ENCODE peak calls at places on chromosomes 7 and 10, in eight cellular contexts. O, N, W, Q, R, G, D and V are unnamed samples.

GRCh38 chr7:100965723-100966541 is 3.4 kb upstream of the MUC12 start:
- DNase-seq in W (peak; percentile 81), D (peak; percentile 99), O (peak; percentile 88), G (peak; percentile 95), Q (peak; percentile 99), R (peak; percentile 95), N (peak; percentile 84), V (peak; percentile 99)

GRCh38 chr10:119409906-119410305 is 132.6 kb downstream of the RGS10 start:
- DNase-seq in D (no peak), G (no peak), Q (peak; percentile 47), W (no peak), N (no peak), O (no peak), R (no peak), V (no peak)

GRCh38 chr10:65805993-65806392 is 1119.8 kb upstream of the LRRTM3 start:
- DNase-seq in Q (no peak), O (no peak), G (no peak), N (no peak), R (no peak), W (no peak), D (no peak), V (no peak)

GRCh38 chr7:101302641-101303101 is 18.9 kb downstream of the IFT22 start:
- DNase-seq in D (no peak), O (no peak), R (no peak), N (no peak), G (no peak), Q (no peak), W (no peak), V (peak; percentile 17)

GRCh38 chr10:42976353-42977031 is 100.4 kb upstream of the RET start:
- DNase-seq in Q (no peak), D (no peak), R (peak; percentile 60), G (no peak), N (no peak), O (peak; percentile 17), W (no peak), V (no peak)

GRCh38 chr7:132932321-132933075 is 149.4 kb downstream of the CHCHD3 start:
- DNase-seq in R (no peak), G (no peak), Q (no peak), O (no peak), D (no peak), N (no peak), W (no peak), V (peak; percentile 88)

GRCh38 chr10:31749981-31750850 is 178.4 kb downstream of the ARHGAP12 start:
- DNase-seq in R (no peak), O (no peak), G (no peak), N (no peak), D (no peak), W (no peak), Q (no peak), V (peak; percentile 22)

GRCh38 chr7:137994091-137994688 is 7.7 kb downstream of the CREB3L2 start:
- DNase-seq in D (no peak), G (no peak), O (no peak), W (no peak), Q (no peak), R (no peak), N (no peak), V (no peak)

GRCh38 chr10:90020506-90020905 is 319.1 kb downstream of the KIF20B start:
- DNase-seq in G (no peak), O (no peak), N (no peak), R (no peak), D (no peak), W (no peak), Q (no peak), V (no peak)

GRCh38 chr10:34343764-34344163 is 471.3 kb downstream of the PARD3 start:
- DNase-seq in G (no peak), W (no peak), D (no peak), O (no peak), R (no peak), N (no peak), Q (no peak), V (no peak)

GRCh38 chr7:101728888-101729883 is 88.2 kb upstream of the CUX1 start:
- DNase-seq in D (peak; percentile 90), W (no peak), G (peak; percentile 36), N (peak; percentile 66), Q (no peak), R (no peak), O (no peak), V (no peak)

GRCh38 chr10:30166929-30167328 is 107.5 kb upstream of the JCAD start:
- DNase-seq in W (no peak), G (no peak), D (no peak), N (no peak), Q (no peak), R (no peak), O (no peak), V (no peak)

GRCh38 chr10:118911361-118911760 is 118.2 kb upstream of the NANOS1 start:
- DNase-seq in Q (no peak), N (no peak), R (no peak), O (no peak), G (peak; percentile 50), D (peak; percentile 23), W (no peak), V (no peak)

GRCh38 chr7:13414181-13414580 is 575.3 kb downstream of the ETV1 start:
- DNase-seq in N (no peak), W (no peak), D (no peak), G (no peak), O (no peak), R (no peak), Q (no peak), V (no peak)

GRCh38 chr7:45219801-45220200 is 62.2 kb downstream of the RAMP3 start:
- DNase-seq in D (no peak), R (no peak), G (no peak), O (no peak), Q (no peak), W (no peak), N (no peak), V (peak; percentile 15)

GRCh38 chr7:135977020-135977741 is at the start of gene MTPN:
- DNase-seq in D (peak; percentile 89), R (peak; percentile 100), W (peak; percentile 96), N (peak; percentile 98), O (peak; percentile 95), G (peak; percentile 98), Q (peak; percentile 98), V (peak; percentile 97)

GRCh38 chr7:99504281-99504602 is 220 bp upstream of the ZKSCAN5 start:
- DNase-seq in D (peak; percentile 96), G (peak; percentile 97), R (no peak), W (no peak), Q (peak; percentile 99), O (no peak), N (no peak), V (peak; percentile 99)

GRCh38 chr10:106900041-106900674 is 264.3 kb downstream of the SORCS1 start:
- DNase-seq in O (no peak), D (no peak), N (no peak), Q (no peak), W (no peak), G (no peak), R (no peak), V (no peak)

GRCh38 chr7:31129067-31129466 is 77.0 kb downstream of the ADCYAP1R1 start:
- DNase-seq in W (no peak), Q (no peak), G (no peak), R (no peak), N (no peak), D (no peak), O (no peak), V (peak; percentile 20)

GRCh38 chr7:10257438-10257837 is 716.2 kb upstream of the PHF14 start:
- DNase-seq in O (no peak), R (no peak), Q (no peak), W (no peak), N (no peak), G (no peak), D (no peak), V (no peak)

GRCh38 chr7:20577362-20578069 is 38.0 kb upstream of the ABCB5 start:
- DNase-seq in Q (no peak), W (no peak), R (no peak), N (peak; percentile 3), O (no peak), G (no peak), D (no peak), V (no peak)

GRCh38 chr10:68105820-68106219 is 3.5 kb upstream of the MYPN start:
- DNase-seq in Q (no peak), N (no peak), W (no peak), G (peak; percentile 64), O (no peak), R (no peak), D (peak; percentile 29), V (no peak)

GRCh38 chr10:8844141-8844540 is 789.7 kb downstream of the GATA3 start:
- DNase-seq in W (no peak), N (no peak), R (no peak), O (no peak), D (no peak), G (no peak), Q (no peak), V (no peak)

GRCh38 chr10:91590142-91590903 is 42.5 kb downstream of the PPP1R3C start:
- DNase-seq in R (no peak), W (no peak), Q (no peak), D (no peak), N (no peak), O (no peak), G (peak; percentile 83), V (no peak)

GRCh38 chr10:114283535-114283934 is 44.5 kb downstream of the VWA2 start:
- DNase-seq in D (no peak), G (no peak), R (no peak), W (no peak), Q (no peak), N (no peak), O (no peak), V (no peak)

GRCh38 chr7:112162161-112163020 is 43.8 kb downstream of the DOCK4 start:
- DNase-seq in D (peak; percentile 5), Q (peak; percentile 56), G (no peak), R (no peak), N (peak; percentile 69), O (no peak), W (no peak), V (peak; percentile 87)

GRCh38 chr7:149815661-149816266 is 22.4 kb upstream of the ZNF862 start:
- DNase-seq in G (no peak), D (no peak), W (no peak), N (no peak), Q (no peak), R (no peak), O (no peak), V (no peak)

GRCh38 chr10:86599729-86600128 is 54.6 kb upstream of the OPN4 start:
- DNase-seq in O (no peak), N (peak; percentile 91), W (no peak), R (no peak), G (no peak), Q (no peak), D (peak; percentile 59), V (peak; percentile 28)

GRCh38 chr10:42646692-42647640 is 8.6 kb upstream of the ZNF33B start:
- DNase-seq in D (no peak), G (no peak), N (no peak), Q (no peak), W (no peak), O (no peak), R (no peak), V (no peak)

GRCh38 chr10:117214401-117214800 is 17.1 kb downstream of the KCNK18 start:
- DNase-seq in Q (no peak), W (no peak), G (no peak), O (no peak), N (no peak), D (peak; percentile 28), R (no peak), V (no peak)

GRCh38 chr10:5543628-5544027 is 18.9 kb downstream of the CALML3 start:
- DNase-seq in G (no peak), W (no peak), N (no peak), R (no peak), O (no peak), Q (no peak), D (no peak), V (no peak)

GRCh38 chr10:98377536-98377935 is 37.4 kb downstream of the PYROXD2 start:
- DNase-seq in R (peak; percentile 22), Q (no peak), W (no peak), O (no peak), N (no peak), G (no peak), D (no peak), V (no peak)

GRCh38 chr10:70664702-70665195 is 7.6 kb upstream of the ADAMTS14 start:
- DNase-seq in R (peak; percentile 76), G (peak; percentile 88), Q (no peak), D (peak; percentile 89), W (no peak), N (peak; percentile 15), O (no peak), V (peak; percentile 28)

GRCh38 chr10:5623081-5623748 is 43.2 kb downstream of the ASB13 start:
- DNase-seq in D (peak; percentile 76), R (peak; percentile 93), N (peak; percentile 78), O (peak; percentile 85), W (peak; percentile 83), Q (peak; percentile 83), G (peak; percentile 93), V (peak; percentile 93)